ENCODE peak calls at places on chromosomes 7 and 10, in ten cellular contexts. One of them, this sample, is unnamed.

GRCh38 chr7:106345421-106346166 is 60.8 kb upstream of the NAMPT start:
- DNase-seq in neural crest cell: no peak
- DNase-seq in fibroblast of the aortic adventitia: peak; percentile 44
- DNase-seq in stimulated activated naive CD8-positive, alpha-beta T cell treated with anti-CD3 and anti-CD28 coated beads, Interleukin-15, Interleukin-2, amounts not matched to agents 100 U/mL and 50 U/mL, for 24 hours: peak; percentile 56
- DNase-seq in foreskin fibroblast: peak; percentile 64
- DNase-seq in GM13976: no peak
- DNase-seq in transverse colon: no peak
- DNase-seq in astrocyte of the spinal cord: peak; percentile 59
- DNase-seq in heart left ventricle: no peak
- DNase-seq in body of pancreas: no peak
- DNase-seq in this sample: no peak

GRCh38 chr10:15379043-15379442 is 8.0 kb upstream of the FAM171A1 start:
- DNase-seq in neural crest cell: no peak
- DNase-seq in fibroblast of the aortic adventitia: no peak
- DNase-seq in stimulated activated naive CD8-positive, alpha-beta T cell treated with anti-CD3 and anti-CD28 coated beads, Interleukin-15, Interleukin-2, amounts not matched to agents 100 U/mL and 50 U/mL, for 24 hours: no peak
- DNase-seq in foreskin fibroblast: no peak
- DNase-seq in GM13976: no peak
- DNase-seq in transverse colon: no peak
- DNase-seq in astrocyte of the spinal cord: no peak
- DNase-seq in heart left ventricle: no peak
- DNase-seq in body of pancreas: no peak
- DNase-seq in this sample: no peak

GRCh38 chr7:105776068-105776790 is 100.2 kb downstream of the ATXN7L1 start:
- DNase-seq in neural crest cell: peak; percentile 53
- DNase-seq in fibroblast of the aortic adventitia: peak; percentile 100
- DNase-seq in stimulated activated naive CD8-positive, alpha-beta T cell treated with anti-CD3 and anti-CD28 coated beads, Interleukin-15, Interleukin-2, amounts not matched to agents 100 U/mL and 50 U/mL, for 24 hours: no peak
- DNase-seq in foreskin fibroblast: peak; percentile 100
- DNase-seq in GM13976: no peak
- DNase-seq in transverse colon: peak; percentile 39
- DNase-seq in astrocyte of the spinal cord: peak; percentile 99
- DNase-seq in heart left ventricle: peak; percentile 32
- DNase-seq in body of pancreas: peak; percentile 63
- DNase-seq in this sample: peak; percentile 38

GRCh38 chr10:102410427-102411073 is 8.0 kb downstream of the PSD start:
- DNase-seq in neural crest cell: peak; percentile 52
- DNase-seq in fibroblast of the aortic adventitia: no peak
- DNase-seq in stimulated activated naive CD8-positive, alpha-beta T cell treated with anti-CD3 and anti-CD28 coated beads, Interleukin-15, Interleukin-2, amounts not matched to agents 100 U/mL and 50 U/mL, for 24 hours: peak; percentile 72
- DNase-seq in foreskin fibroblast: peak; percentile 60
- DNase-seq in GM13976: no peak
- DNase-seq in transverse colon: no peak
- DNase-seq in astrocyte of the spinal cord: no peak
- DNase-seq in heart left ventricle: no peak
- DNase-seq in body of pancreas: no peak
- DNase-seq in this sample: peak; percentile 74

GRCh38 chr10:123784636-123785035 is 107.0 kb downstream of the CPXM2 start:
- DNase-seq in neural crest cell: no peak
- DNase-seq in fibroblast of the aortic adventitia: no peak
- DNase-seq in stimulated activated naive CD8-positive, alpha-beta T cell treated with anti-CD3 and anti-CD28 coated beads, Interleukin-15, Interleukin-2, amounts not matched to agents 100 U/mL and 50 U/mL, for 24 hours: no peak
- DNase-seq in foreskin fibroblast: no peak
- DNase-seq in GM13976: no peak
- DNase-seq in transverse colon: no peak
- DNase-seq in astrocyte of the spinal cord: no peak
- DNase-seq in heart left ventricle: no peak
- DNase-seq in body of pancreas: no peak
- DNase-seq in this sample: no peak

GRCh38 chr10:29635711-29636144 is 957 bp upstream of the SVIL start:
- DNase-seq in neural crest cell: no peak
- DNase-seq in fibroblast of the aortic adventitia: peak; percentile 26
- DNase-seq in stimulated activated naive CD8-positive, alpha-beta T cell treated with anti-CD3 and anti-CD28 coated beads, Interleukin-15, Interleukin-2, amounts not matched to agents 100 U/mL and 50 U/mL, for 24 hours: peak; percentile 21
- DNase-seq in foreskin fibroblast: peak; percentile 55
- DNase-seq in GM13976: no peak
- DNase-seq in transverse colon: no peak
- DNase-seq in astrocyte of the spinal cord: peak; percentile 75
- DNase-seq in heart left ventricle: no peak
- DNase-seq in body of pancreas: no peak
- DNase-seq in this sample: peak; percentile 70

GRCh38 chr10:100751211-100751933 is 6.0 kb downstream of the PAX2 start:
- DNase-seq in neural crest cell: no peak
- DNase-seq in fibroblast of the aortic adventitia: no peak
- DNase-seq in stimulated activated naive CD8-positive, alpha-beta T cell treated with anti-CD3 and anti-CD28 coated beads, Interleukin-15, Interleukin-2, amounts not matched to agents 100 U/mL and 50 U/mL, for 24 hours: no peak
- DNase-seq in foreskin fibroblast: no peak
- DNase-seq in GM13976: no peak
- DNase-seq in transverse colon: no peak
- DNase-seq in astrocyte of the spinal cord: no peak
- DNase-seq in heart left ventricle: no peak
- DNase-seq in body of pancreas: no peak
- DNase-seq in this sample: no peak

GRCh38 chr10:114305521-114305925 is 66.5 kb downstream of the VWA2 start:
- DNase-seq in neural crest cell: no peak
- DNase-seq in fibroblast of the aortic adventitia: no peak
- DNase-seq in stimulated activated naive CD8-positive, alpha-beta T cell treated with anti-CD3 and anti-CD28 coated beads, Interleukin-15, Interleukin-2, amounts not matched to agents 100 U/mL and 50 U/mL, for 24 hours: no peak
- DNase-seq in foreskin fibroblast: no peak
- DNase-seq in GM13976: no peak
- DNase-seq in transverse colon: no peak
- DNase-seq in astrocyte of the spinal cord: no peak
- DNase-seq in heart left ventricle: no peak
- DNase-seq in body of pancreas: no peak
- DNase-seq in this sample: no peak

GRCh38 chr7:135772639-135773019 is 24.0 kb upstream of the FAM180A start:
- DNase-seq in neural crest cell: no peak
- DNase-seq in fibroblast of the aortic adventitia: no peak
- DNase-seq in stimulated activated naive CD8-positive, alpha-beta T cell treated with anti-CD3 and anti-CD28 coated beads, Interleukin-15, Interleukin-2, amounts not matched to agents 100 U/mL and 50 U/mL, for 24 hours: no peak
- DNase-seq in foreskin fibroblast: no peak
- DNase-seq in GM13976: no peak
- DNase-seq in transverse colon: no peak
- DNase-seq in astrocyte of the spinal cord: no peak
- DNase-seq in heart left ventricle: no peak
- DNase-seq in body of pancreas: no peak
- DNase-seq in this sample: no peak

GRCh38 chr7:51310131-51310583 is 6.5 kb downstream of the COBL start:
- DNase-seq in neural crest cell: no peak
- DNase-seq in fibroblast of the aortic adventitia: no peak
- DNase-seq in stimulated activated naive CD8-positive, alpha-beta T cell treated with anti-CD3 and anti-CD28 coated beads, Interleukin-15, Interleukin-2, amounts not matched to agents 100 U/mL and 50 U/mL, for 24 hours: no peak
- DNase-seq in foreskin fibroblast: no peak
- DNase-seq in GM13976: no peak
- DNase-seq in transverse colon: no peak
- DNase-seq in astrocyte of the spinal cord: no peak
- DNase-seq in heart left ventricle: no peak
- DNase-seq in body of pancreas: no peak
- DNase-seq in this sample: no peak

This sample was measured in glutamatergic neuron.